ENCODE peak calls at places on chromosomes 11 and 22, in nine cellular contexts. G is cardiac muscle cell; B is T-helper 9 cell; J is EL; T is neural progenitor cell; E is stimulated activated CD4-positive, alpha-beta T cell treated with anti-CD3 and anti-CD28 coated beads, Interleukin-1b, Interleukin-23, amount 100 ng/mL, for 1 hour; I is prostate gland; P is RKO; Q is left ventricle myocardium superior. X is an unnamed sample.

GRCh38 chr11:1162153-1162497 is 4.4 kb downstream of the MUC5AC start:
- DNase-seq in G (no peak), B (no peak), J (no peak), T (no peak), E (no peak), I (no peak), P (no peak), Q (no peak), X (no peak)

GRCh38 chr11:69939551-69940245 is 120.5 kb upstream of the FGF3 start:
- DNase-seq in G (peak), B (no peak), J (no peak), T (no peak), E (no peak), I (no peak), P (no peak), Q (peak), X (no peak)

GRCh38 chr11:115182282-115182952 is 321.8 kb downstream of the CADM1 start:
- DNase-seq in G (peak), B (no peak), J (no peak), T (no peak), E (no peak), I (no peak), P (no peak), Q (peak), X (no peak)

GRCh38 chr11:39139581-39139980 is 2319.9 kb downstream of the LRRC4C start:
- DNase-seq in G (no peak), B (no peak), J (no peak), T (no peak), E (no peak), I (no peak), P (no peak), Q (no peak), X (no peak)

GRCh38 chr22:26835929-26836528 is 178.6 kb downstream of the MIAT start:
- DNase-seq in G (peak), B (peak), J (peak), T (peak), E (peak), I (no peak), P (peak), Q (no peak), X (peak)

GRCh38 chr11:103699216-103699615 is 337.2 kb upstream of the DDI1 start:
- DNase-seq in G (no peak), B (no peak), J (no peak), T (no peak), E (no peak), I (no peak), P (no peak), Q (no peak), X (no peak)

GRCh38 chr22:44753189-44754042 is 1.0 kb downstream of the ARHGAP8 start:
- DNase-seq in G (peak), B (no peak), J (no peak), T (no peak), E (no peak), I (peak), P (no peak), Q (no peak), X (no peak)

GRCh38 chr11:130416537-130416896 is 11.9 kb downstream of the ADAMTS8 start:
- DNase-seq in G (no peak), B (no peak), J (no peak), T (no peak), E (no peak), I (no peak), P (no peak), Q (no peak), X (no peak)

GRCh38 chr11:2362414-2362813 is 14.7 kb upstream of the CD81 start:
- DNase-seq in G (no peak), B (no peak), J (no peak), T (no peak), E (no peak), I (no peak), P (no peak), Q (no peak), X (no peak)

GRCh38 chr11:61684870-61685610 is 4.8 kb downstream of the DAGLA start:
- DNase-seq in G (no peak), B (no peak), J (peak), T (no peak), E (no peak), I (no peak), P (no peak), Q (no peak), X (no peak)

GRCh38 chr11:115290479-115291390 is 213.5 kb downstream of the CADM1 start:
- DNase-seq in G (no peak), B (no peak), J (no peak), T (no peak), E (no peak), I (no peak), P (no peak), Q (no peak), X (no peak)

GRCh38 chr11:70567680-70568503 is 169.6 kb downstream of the CTTN start:
- DNase-seq in G (no peak), B (no peak), J (peak), T (peak), E (no peak), I (peak), P (no peak), Q (peak), X (no peak)

GRCh38 chr11:69027704-69028372 is 14.8 kb upstream of the MRGPRF start:
- DNase-seq in G (no peak), B (no peak), J (no peak), T (no peak), E (no peak), I (no peak), P (no peak), Q (no peak), X (no peak)

GRCh38 chr22:26673485-26673884 is 16.1 kb downstream of the MIAT start:
- DNase-seq in G (no peak), B (no peak), J (peak), T (no peak), E (no peak), I (no peak), P (peak), Q (no peak), X (no peak)

GRCh38 chr22:43291381-43291780 is 51.8 kb downstream of the SCUBE1 start:
- DNase-seq in G (no peak), B (no peak), J (no peak), T (no peak), E (no peak), I (no peak), P (no peak), Q (no peak), X (no peak)

GRCh38 chr22:39530692-39531331 is 1.7 kb downstream of the RPS19BP1 start:
- DNase-seq in G (peak), B (no peak), J (peak), T (peak), E (no peak), I (no peak), P (peak), Q (no peak), X (peak)

GRCh38 chr11:65894034-65894591 is 3.6 kb downstream of the CCDC85B start:
- DNase-seq in G (no peak), B (no peak), J (peak), T (no peak), E (no peak), I (no peak), P (peak), Q (peak), X (peak)

GRCh38 chr11:71117311-71117710 is 135.1 kb downstream of the SHANK2 start:
- DNase-seq in G (no peak), B (no peak), J (peak), T (no peak), E (no peak), I (no peak), P (peak), Q (no peak), X (no peak)

GRCh38 chr22:19738664-19739447 is 15.5 kb downstream of the GP1BB start:
- DNase-seq in G (no peak), B (no peak), J (no peak), T (no peak), E (no peak), I (no peak), P (no peak), Q (no peak), X (no peak)

GRCh38 chr22:20234760-20235452 is 33.2 kb downstream of the RTN4R start:
- DNase-seq in G (no peak), B (no peak), J (no peak), T (no peak), E (no peak), I (no peak), P (no peak), Q (no peak), X (no peak)

GRCh38 chr11:96287796-96288439 is 55.1 kb downstream of the MAML2 start:
- DNase-seq in G (no peak), B (no peak), J (no peak), T (no peak), E (no peak), I (no peak), P (no peak), Q (no peak), X (no peak)

GRCh38 chr11:57310630-57311086 is 14.1 kb downstream of the TNKS1BP1 start:
- DNase-seq in G (peak), B (no peak), J (no peak), T (no peak), E (no peak), I (no peak), P (no peak), Q (no peak), X (no peak)

GRCh38 chr11:116958246-116958645 is 120.8 kb upstream of the APOA1 start:
- DNase-seq in G (peak), B (no peak), J (no peak), T (peak), E (no peak), I (no peak), P (no peak), Q (no peak), X (no peak)

GRCh38 chr11:36394056-36394455 is 98.0 kb downstream of the PRR5L start:
- DNase-seq in G (no peak), B (no peak), J (no peak), T (no peak), E (no peak), I (no peak), P (no peak), Q (no peak), X (peak)

GRCh38 chr11:43923327-43924111 is 18.9 kb upstream of the C11orf96 start:
- DNase-seq in G (no peak), B (no peak), J (peak), T (peak), E (no peak), I (no peak), P (no peak), Q (peak), X (peak)

X was measured in MM.1S.